ENCODE peak calls at places on chromosomes 4 and X, in five cellular contexts. H, Q, E, N and Y are unnamed samples.

GRCh38 chrX:17860811-17861495 is at the start of gene RAI2:
- DNase-seq in H (no peak), Q (no peak), E (no peak), N (no peak), Y (peak)

GRCh38 chr4:156778606-156779005 is 193.0 kb downstream of the PDGFC start:
- DNase-seq in H (no peak), Q (no peak), E (peak), N (no peak), Y (no peak)

GRCh38 chr4:95552942-95553550 is 4.3 kb upstream of the UNC5C start:
- DNase-seq in H (no peak), Q (no peak), E (no peak), N (no peak), Y (no peak)

GRCh38 chrX:20971250-20971649 is 403.0 kb upstream of the CNKSR2 start:
- DNase-seq in H (no peak), Q (no peak), E (no peak), N (no peak), Y (no peak)

GRCh38 chrX:1741828-1742394 is 127.1 kb downstream of the ASMT start:
- DNase-seq in H (no peak), Q (no peak), E (no peak), N (no peak), Y (no peak)

GRCh38 chr4:54852061-54852460 is 194.3 kb downstream of the KIT start:
- DNase-seq in H (no peak), Q (no peak), E (no peak), N (no peak), Y (no peak)

GRCh38 chr4:110061101-110061500 is 137.3 kb downstream of the ELOVL6 start:
- DNase-seq in H (no peak), Q (no peak), E (no peak), N (no peak), Y (no peak)

GRCh38 chrX:108735680-108736508 is 469 bp downstream of the IRS4 start:
- DNase-seq in H (no peak), Q (no peak), E (no peak), N (no peak), Y (no peak)

GRCh38 chrX:19515615-19516105 is 352 bp upstream of the MAP3K15 start:
- DNase-seq in H (no peak), Q (no peak), E (no peak), N (no peak), Y (no peak)

GRCh38 chr4:70496231-70496630 is 22.1 kb upstream of the AMTN start:
- DNase-seq in H (no peak), Q (no peak), E (no peak), N (no peak), Y (no peak)

GRCh38 chr4:173334891-173335754 is 965 bp upstream of the HMGB2 start:
- DNase-seq in H (peak), Q (peak), E (peak), N (peak), Y (peak)

GRCh38 chr4:102449751-102450352 is 51.3 kb upstream of the NFKB1 start:
- DNase-seq in H (no peak), Q (peak), E (peak), N (peak), Y (peak)

GRCh38 chr4:100588076-100588475 is 70.3 kb upstream of the EMCN start:
- DNase-seq in H (no peak), Q (no peak), E (no peak), N (no peak), Y (no peak)

GRCh38 chr4:183821090-183821853 is 83.8 kb upstream of the STOX2 start:
- DNase-seq in H (no peak), Q (no peak), E (no peak), N (no peak), Y (no peak)

GRCh38 chr4:149426461-149426860 is 389.2 kb downstream of the IQCM start:
- DNase-seq in H (no peak), Q (no peak), E (no peak), N (no peak), Y (no peak)

GRCh38 chr4:54229631-54230478 is 762 bp downstream of the PDGFRA start:
- DNase-seq in H (no peak), Q (no peak), E (no peak), N (no peak), Y (no peak)

GRCh38 chr4:10619220-10619619 is 65.3 kb downstream of the CLNK start:
- DNase-seq in H (no peak), Q (no peak), E (no peak), N (no peak), Y (no peak)

GRCh38 chr4:921830-922331 is 10.2 kb downstream of the GAK start:
- DNase-seq in H (no peak), Q (no peak), E (no peak), N (peak), Y (no peak)

DNA sequence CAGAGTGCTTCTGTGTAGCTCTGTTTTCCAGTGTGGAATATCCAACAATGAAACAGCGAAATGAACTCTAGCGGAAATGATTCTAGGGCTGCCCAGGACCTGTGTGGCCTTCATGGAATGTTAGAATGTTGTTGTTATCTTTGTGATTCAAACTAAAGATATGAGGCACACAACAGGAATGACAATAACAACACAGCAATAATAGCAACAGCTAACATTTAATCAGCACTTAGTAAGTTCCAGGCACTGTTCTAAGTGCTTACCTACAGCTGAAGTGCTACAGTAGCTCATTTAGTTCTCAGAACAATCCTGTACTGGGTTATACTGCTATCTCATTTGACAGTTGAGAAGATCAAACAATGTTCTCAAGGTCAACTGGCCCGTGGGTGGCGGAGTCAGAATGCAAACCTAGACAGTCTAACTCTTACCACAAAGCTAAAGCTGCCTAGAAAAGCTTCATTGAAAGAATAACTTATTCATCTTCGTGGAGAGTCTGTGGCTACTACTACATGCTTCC is 63.7 kb downstream of the MAML3 start:
- DNase-seq in H (no peak), Q (no peak), E (peak), N (no peak), Y (no peak)
- TF ChIP-seq SUZ12 in H (no peak), Q (no peak), E (no peak), N (no peak), Y (no peak)

DNA sequence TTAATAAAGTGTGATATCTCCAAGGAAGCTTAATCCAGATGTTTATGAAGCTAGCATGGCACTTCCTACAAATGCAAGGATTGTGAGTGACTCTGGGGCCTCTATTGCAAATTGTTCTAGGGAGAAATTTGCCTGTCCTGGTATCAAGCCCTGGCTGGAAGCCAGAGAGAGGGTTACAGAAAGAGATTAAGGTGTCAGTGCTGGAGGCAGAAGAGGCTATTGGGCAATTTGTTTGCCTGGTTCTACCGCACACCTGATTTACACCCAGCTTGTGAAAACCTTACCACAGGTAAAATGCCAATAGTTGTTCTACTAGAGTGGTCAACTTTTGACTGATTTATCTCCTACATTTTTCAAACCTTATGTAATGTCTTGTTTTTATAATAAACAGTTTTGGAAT is 186.7 kb upstream of the FAT1 start:
- DNase-seq in H (no peak), Q (no peak), E (no peak), N (no peak), Y (no peak)
- TF ChIP-seq SUZ12 in H (no peak), Q (no peak), E (no peak), N (no peak), Y (no peak)

DNA sequence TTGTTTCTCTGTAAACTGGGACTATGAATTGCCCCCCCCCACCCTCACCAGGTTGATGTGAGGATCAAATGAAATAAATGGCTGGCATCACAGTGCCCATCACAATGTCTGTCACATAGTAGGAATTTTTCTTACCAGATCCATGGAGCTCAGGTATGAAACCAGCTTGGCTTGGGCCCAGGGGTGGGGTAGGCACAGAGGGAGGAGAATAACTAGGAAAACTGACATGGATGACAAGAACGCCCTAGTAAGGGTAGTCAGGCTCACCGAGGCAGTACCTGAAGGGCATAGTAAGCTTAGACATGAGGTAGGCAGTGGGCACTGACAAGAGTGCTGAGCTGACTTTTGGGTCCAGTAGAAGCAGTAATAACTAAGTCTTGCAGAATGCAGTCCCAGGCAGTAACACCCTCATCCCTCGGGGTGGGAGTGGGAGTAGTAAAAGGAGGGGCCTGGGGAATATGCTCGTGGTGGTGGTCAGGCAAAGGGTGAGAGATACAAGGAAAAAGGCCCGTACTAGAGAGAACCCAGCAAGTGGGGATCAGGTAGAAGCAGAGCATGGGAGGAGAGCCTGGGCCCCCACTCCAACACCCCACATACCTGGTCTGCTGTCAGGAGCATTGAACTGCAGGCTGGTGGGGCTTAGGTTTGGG is 155.9 kb upstream of the PJA1 start:
- DNase-seq in H (no peak), Q (no peak), E (no peak), N (no peak), Y (peak)
- TF ChIP-seq SUZ12 in H (no peak), Q (no peak), E (no peak), N (no peak), Y (no peak)

GRCh38 chrX:153526040-153526439 is 8.6 kb downstream of the ATP2B3 start:
- DNase-seq in H (no peak), Q (no peak), E (no peak), N (no peak), Y (no peak)
- TF ChIP-seq SUZ12 in H (no peak), Q (no peak), E (no peak), N (no peak), Y (no peak)

DNA sequence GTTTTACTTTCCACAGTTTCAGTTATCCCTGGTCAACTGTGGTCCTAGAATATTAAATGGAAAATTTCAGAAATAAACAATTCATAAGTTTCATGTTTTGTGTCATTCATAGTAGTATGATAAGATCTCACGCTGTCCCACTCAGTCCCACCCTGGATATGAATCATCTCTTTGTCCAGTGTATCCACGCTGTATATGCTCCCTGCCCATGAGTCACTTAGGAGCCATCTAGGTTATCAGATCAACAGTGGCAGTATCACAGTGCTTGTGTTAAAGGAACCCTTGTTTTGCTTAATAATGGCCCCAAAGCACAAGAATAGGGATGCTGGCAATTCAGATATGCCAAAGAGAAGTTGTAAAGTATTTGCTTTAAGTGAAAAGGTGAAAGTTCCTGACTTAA is 16.2 kb upstream of the SYTL4 start:
- DNase-seq in H (no peak), Q (no peak), E (peak), N (no peak), Y (no peak)
- TF ChIP-seq SUZ12 in H (no peak), Q (no peak), E (no peak), N (no peak), Y (no peak)

DNA sequence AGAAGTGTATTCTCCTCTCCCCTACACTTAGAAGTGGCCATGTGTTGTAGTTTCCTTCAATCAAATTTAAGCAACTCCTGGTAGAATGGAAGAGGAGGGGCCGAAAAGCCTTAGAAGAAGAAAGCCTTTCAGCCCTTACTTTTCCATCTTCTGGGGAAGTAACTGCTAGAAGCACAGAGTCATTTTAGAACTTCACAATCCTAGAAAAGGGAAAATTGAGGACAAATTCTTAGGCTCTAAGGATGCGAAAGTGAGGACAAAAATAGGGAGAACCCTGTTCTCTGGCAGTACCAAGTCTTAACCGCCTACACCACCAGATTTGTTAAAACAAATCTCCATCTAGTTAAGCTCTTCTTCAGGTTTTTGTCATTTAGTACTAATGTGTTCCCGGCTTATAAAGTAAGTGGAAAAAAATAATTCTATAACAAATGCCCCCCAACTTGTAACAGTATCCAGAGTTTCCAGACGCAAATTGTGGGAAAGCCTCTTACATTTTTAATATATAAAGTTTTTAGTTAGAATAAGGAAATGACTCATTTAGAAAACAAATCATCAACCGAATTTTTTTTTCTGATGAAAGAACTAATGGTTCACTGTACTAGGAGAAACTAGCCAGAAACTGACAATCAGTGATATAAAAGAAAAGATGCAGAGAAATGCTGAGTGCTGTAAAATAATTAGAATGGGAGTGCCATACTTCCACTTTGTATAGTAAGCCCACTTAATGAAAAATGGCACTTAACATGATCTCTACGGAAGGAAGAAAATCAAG is 76.0 kb downstream of the ARAP2 start:
- DNase-seq in H (no peak), Q (no peak), E (no peak), N (no peak), Y (no peak)
- TF ChIP-seq SUZ12 in H (no peak), Q (no peak), E (no peak), N (no peak), Y (no peak)

DNA sequence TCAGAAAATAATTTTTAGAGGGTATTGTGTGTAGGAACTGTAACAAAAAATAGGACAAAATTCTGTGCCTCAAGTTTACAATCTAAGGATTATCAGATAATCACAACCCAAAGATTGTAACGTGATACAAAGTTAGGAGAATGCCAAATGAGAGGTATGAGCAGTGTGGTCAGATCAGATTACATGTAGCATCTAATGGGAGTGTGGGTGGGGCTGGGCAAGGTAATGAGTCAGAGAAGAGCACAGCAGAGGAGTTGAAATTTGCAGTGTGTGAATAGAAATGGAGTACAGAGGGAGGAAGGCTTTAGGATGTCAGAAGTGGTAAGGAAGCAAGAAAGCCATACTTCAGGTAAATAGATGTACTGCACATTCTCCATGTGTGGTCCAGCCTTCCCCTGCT is 103.5 kb upstream of the TEX13A start:
- DNase-seq in H (no peak), Q (no peak), E (no peak), N (no peak), Y (peak)
- TF ChIP-seq SUZ12 in H (no peak), Q (no peak), E (no peak), N (no peak), Y (no peak)

GRCh38 chr4:87045659-87046058 is 110.8 kb downstream of the AFF1 start:
- DNase-seq in H (no peak), Q (no peak), E (no peak), N (no peak), Y (no peak)

GRCh38 chr4:87041142-87041541 is 106.3 kb downstream of the AFF1 start:
- DNase-seq in H (no peak), Q (no peak), E (no peak), N (no peak), Y (no peak)

GRCh38 chr4:87042221-87042620 is 107.4 kb downstream of the AFF1 start:
- DNase-seq in H (no peak), Q (no peak), E (no peak), N (no peak), Y (no peak)

GRCh38 chr4:87044511-87045369 is 109.9 kb downstream of the AFF1 start:
- DNase-seq in H (no peak), Q (no peak), E (no peak), N (no peak), Y (no peak)

GRCh38 chr4:87042986-87043820 is 108.4 kb downstream of the AFF1 start:
- DNase-seq in H (no peak), Q (no peak), E (no peak), N (no peak), Y (no peak)
- TF ChIP-seq SUZ12 in H (no peak), Q (no peak), E (no peak), N (no peak), Y (no peak)